ENCODE peak calls at places on chromosome 4, in four cellular contexts. I, V, C and X are unnamed samples.
A peak's percentile ranks its signal among the peaks of the same experiment; 100 is the strongest.

GRCh38 chr4:4819213-4819606 is 40.3 kb upstream of the MSX1 start:
- DNase-seq in I (no peak), V (no peak), C (no peak), X (no peak)

GRCh38 chr4:93659629-93660028 is 168.9 kb upstream of the ATOH1 start:
- DNase-seq in I (no peak), V (no peak), C (no peak), X (no peak)

GRCh38 chr4:158850800-158851644 is 82.2 kb downstream of the FNIP2 start:
- DNase-seq in I (peak; percentile 31), V (no peak), C (no peak), X (peak; percentile 39)

GRCh38 chr4:22030321-22030720 is 81.7 kb upstream of the KCNIP4 start:
- DNase-seq in I (no peak), V (no peak), C (no peak), X (no peak)

GRCh38 chr4:140718240-140718639 is 37.9 kb downstream of the TBC1D9 start:
- DNase-seq in I (no peak), V (no peak), C (no peak), X (no peak)

GRCh38 chr4:161841759-161842158 is 322.0 kb downstream of the FSTL5 start:
- DNase-seq in I (no peak), V (no peak), C (no peak), X (no peak)

GRCh38 chr4:140630246-140630645 is 61.5 kb upstream of the UCP1 start:
- DNase-seq in I (no peak), V (no peak), C (no peak), X (no peak)

GRCh38 chr4:185028625-185029024 is 10.3 kb downstream of the HELT start:
- DNase-seq in I (no peak), V (no peak), C (no peak), X (no peak)

GRCh38 chr4:180706766-180707165 is 1536.4 kb upstream of the TENM3 start:
- DNase-seq in I (no peak), V (no peak), C (no peak), X (no peak)

GRCh38 chr4:3246458-3247398 is 2.2 kb upstream of the MSANTD1 start:
- DNase-seq in I (no peak), V (no peak), C (no peak), X (no peak)

GRCh38 chr4:152385551-152385950 is 150.3 kb downstream of the FBXW7 start:
- DNase-seq in I (no peak), V (no peak), C (no peak), X (no peak)

GRCh38 chr4:151143162-151143561 is 43.7 kb downstream of the RPS3A start:
- DNase-seq in I (no peak), V (no peak), C (no peak), X (no peak)

GRCh38 chr4:118173956-118174355 is 139.7 kb downstream of the NDST3 start:
- DNase-seq in I (no peak), V (no peak), C (no peak), X (no peak)

GRCh38 chr4:128810871-128811570 is 1.5 kb downstream of the JADE1 start:
- DNase-seq in I (peak; percentile 77), V (peak; percentile 85), C (peak; percentile 79), X (peak; percentile 94)

GRCh38 chr4:175092114-175092513 is 174.0 kb downstream of the ADAM29 start:
- DNase-seq in I (no peak), V (no peak), C (no peak), X (no peak)

GRCh38 chr4:155900402-155900801 is 3.1 kb upstream of the TDO2 start:
- DNase-seq in I (no peak), V (no peak), C (no peak), X (no peak)

GRCh38 chr4:26269038-26269437 is 51.8 kb upstream of the RBPJ start:
- DNase-seq in I (no peak), V (no peak), C (no peak), X (no peak)

GRCh38 chr4:168848977-168849687 is 160.9 kb downstream of the CBR4 start:
- DNase-seq in I (no peak), V (no peak), C (no peak), X (no peak)

GRCh38 chr4:68342139-68342538 is 7.8 kb downstream of the YTHDC1 start:
- DNase-seq in I (no peak), V (no peak), C (no peak), X (no peak)

GRCh38 chr4:60757986-60758385 is 442.1 kb upstream of the ADGRL3 start:
- DNase-seq in I (no peak), V (no peak), C (no peak), X (no peak)

GRCh38 chr4:5322321-5322720 is 271.0 kb downstream of the STK32B start:
- DNase-seq in I (no peak), V (no peak), C (no peak), X (no peak)

GRCh38 chr4:10691651-10692050 is 7.1 kb upstream of the CLNK start:
- DNase-seq in I (no peak), V (no peak), C (no peak), X (no peak)

GRCh38 chr4:37665347-37666009 is 20.7 kb downstream of the RELL1 start:
- DNase-seq in I (no peak), V (no peak), C (no peak), X (no peak)

GRCh38 chr4:68490826-68491457 is 43.7 kb downstream of the TMPRSS11E start:
- DNase-seq in I (no peak), V (no peak), C (no peak), X (no peak)

GRCh38 chr4:176745902-176746301 is 46.8 kb downstream of the VEGFC start:
- DNase-seq in I (no peak), V (no peak), C (no peak), X (no peak)

GRCh38 chr4:84681488-84682274 is 98.8 kb downstream of the CDS1 start:
- DNase-seq in I (no peak), V (no peak), C (no peak), X (no peak)

GRCh38 chr4:139988863-139989765 is 164.9 kb downstream of the MAML3 start:
- DNase-seq in I (no peak), V (peak; percentile 58), C (no peak), X (no peak)

GRCh38 chr4:76897522-76898384 is at the start of gene SOWAHB:
- DNase-seq in I (peak; percentile 40), V (peak; percentile 81), C (peak; percentile 56), X (peak; percentile 32)

GRCh38 chr4:103099691-103100392 is at the start of gene BDH2:
- DNase-seq in I (peak; percentile 83), V (peak; percentile 11), C (peak; percentile 32), X (peak; percentile 90)

GRCh38 chr4:74018771-74019170 is 19.7 kb downstream of the CXCL3 start:
- DNase-seq in I (no peak), V (no peak), C (no peak), X (no peak)

GRCh38 chr4:52202931-52203330 is 151.8 kb downstream of the SPATA18 start:
- DNase-seq in I (no peak), V (no peak), C (no peak), X (no peak)

GRCh38 chr4:110621328-110621812 is 1.5 kb downstream of the PITX2 start:
- DNase-seq in I (no peak), V (no peak), C (no peak), X (no peak)

GRCh38 chr4:173243321-173243720 is 74.7 kb downstream of the GALNT7 start:
- DNase-seq in I (no peak), V (no peak), C (no peak), X (no peak)

GRCh38 chr4:147770831-147771230 is 38.9 kb downstream of the ARHGAP10 start:
- DNase-seq in I (no peak), V (no peak), C (no peak), X (no peak)

GRCh38 chr4:15339732-15340131 is 88.1 kb upstream of the C1QTNF7 start:
- DNase-seq in I (no peak), V (no peak), C (no peak), X (no peak)

GRCh38 chr4:173217727-173218126 is 49.1 kb downstream of the GALNT7 start:
- DNase-seq in I (no peak), V (no peak), C (no peak), X (no peak)

GRCh38 chr4:172900880-172901279 is 267.7 kb upstream of the GALNT7 start:
- DNase-seq in I (no peak), V (no peak), C (no peak), X (no peak)

GRCh38 chr4:54227261-54228063 is 1.6 kb upstream of the PDGFRA start:
- DNase-seq in I (no peak), V (no peak), C (peak; percentile 47), X (no peak)

GRCh38 chr4:105227054-105227453 is 80.4 kb downstream of the TET2 start:
- DNase-seq in I (no peak), V (no peak), C (no peak), X (no peak)

GRCh38 chr4:153649572-153649991 is 34.5 kb upstream of the TLR2 start:
- DNase-seq in I (no peak), V (no peak), C (no peak), X (peak; percentile 65)
- TF ChIP-seq CTCF in I (peak; percentile 22), V (no peak), C (no peak), X (peak; percentile 41)

GRCh38 chr4:78059938-78060337 is 2.8 kb downstream of the FRAS1 start:
- DNase-seq in I (no peak), V (no peak), C (no peak), X (no peak)

GRCh38 chr4:78058591-78059523 is 1.7 kb downstream of the FRAS1 start:
- DNase-seq in I (peak; percentile 20), V (peak; percentile 52), C (peak; percentile 66), X (no peak)

GRCh38 chr4:78057600-78058560 is 757 bp downstream of the FRAS1 start:
- DNase-seq in I (no peak), V (peak; percentile 39), C (peak; percentile 49), X (peak; percentile 22)

GRCh38 chr4:78057135-78057599 is at the start of gene FRAS1:
- DNase-seq in I (peak; percentile 32), V (peak; percentile 41), C (peak; percentile 62), X (no peak)

DNA sequence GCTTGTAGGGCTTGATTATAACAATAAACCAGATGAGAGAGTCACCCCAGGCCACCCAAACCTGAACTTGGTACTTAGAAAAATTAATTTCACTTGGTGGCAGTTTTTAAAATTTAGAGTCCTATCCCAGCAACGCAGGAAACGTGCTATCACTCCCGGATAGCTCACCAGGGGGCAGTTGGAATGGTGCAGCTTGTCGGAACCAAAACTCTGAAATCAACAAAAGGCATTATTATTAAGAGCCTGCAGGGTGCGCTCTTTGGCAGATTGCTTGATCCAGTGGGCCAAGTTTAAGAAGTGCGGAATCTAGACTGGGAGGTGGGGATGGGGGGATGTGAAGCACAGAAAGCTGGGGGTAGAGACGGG is 2.4 kb downstream of the FRAS1 start:
- DNase-seq in I (peak; percentile 31), V (peak; percentile 69), C (peak; percentile 72), X (peak; percentile 57)
- TF ChIP-seq CTCF in I (peak; percentile 15), V (peak; percentile 44), C (peak; percentile 76), X (peak; percentile 49)

GRCh38 chr4:127622923-127623754 is 9.6 kb upstream of the INTU start:
- DNase-seq in I (no peak), V (no peak), C (peak; percentile 69), X (no peak)
- TF ChIP-seq CTCF in I (no peak), V (no peak), C (no peak), X (no peak)

DNA sequence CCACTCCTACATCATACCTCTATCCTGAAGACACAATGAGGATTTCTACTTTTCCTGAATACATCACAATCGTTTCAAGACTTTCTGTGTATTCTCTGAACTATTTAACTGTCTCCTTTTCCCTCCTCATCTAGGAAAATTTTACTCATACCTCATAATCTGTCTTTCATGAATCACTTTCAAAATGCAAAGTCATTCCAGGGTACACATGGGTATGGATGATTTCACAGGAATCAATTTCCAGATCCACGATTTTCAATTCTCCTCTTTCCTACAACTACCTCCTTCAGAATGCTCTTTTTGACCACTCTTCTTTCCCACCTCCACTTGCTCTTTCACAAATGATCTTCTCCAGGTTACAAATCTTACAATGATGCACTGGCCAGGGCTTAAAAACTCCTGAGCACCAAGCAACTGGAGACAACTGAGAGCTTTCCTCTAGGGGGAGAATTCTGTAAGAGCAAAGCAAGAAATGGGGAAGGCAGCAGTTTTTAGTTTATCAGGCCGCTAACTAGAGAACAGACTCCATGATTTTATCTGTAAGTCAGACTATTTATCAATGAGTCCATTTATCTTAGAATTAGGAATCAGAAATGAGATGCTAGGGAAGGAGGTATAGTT is 116.4 kb downstream of the PPP3CA start:
- DNase-seq in I (no peak), V (no peak), C (no peak), X (no peak)
- TF ChIP-seq CTCF in I (no peak), V (no peak), C (no peak), X (no peak)